ENCODE peak calls at places on chromosomes 1 and 21, in nine cellular contexts. B is stimulated activated CD4-positive, alpha-beta T cell treated with anti-CD3 and anti-CD28 coated beads, Interleukin-1b, Interleukin-23, amount 100 ng/mL, for 24 hours; Z is colonic mucosa; V is amygdala; I is AG04450; Q is hepatic stellate cell; R is ovary; Y is GM03348; S is naive B cell. K is an unnamed sample.

GRCh38 chr21:46114963-46115362 is 17.1 kb downstream of the COL6A2 start:
- DNase-seq in B (no peak), Z (no peak), V (no peak), I (no peak), Q (no peak), R (peak; percentile 39), Y (no peak), S (no peak), K (no peak)

GRCh38 chr1:6723621-6724428 is 22.2 kb upstream of the DNAJC11 start:
- DNase-seq in B (no peak), Z (no peak), V (no peak), I (no peak), Q (no peak), R (no peak), Y (no peak), S (no peak), K (no peak)

GRCh38 chr1:117674521-117675400 is 68.9 kb downstream of the TENT5C start:
- DNase-seq in B (no peak), Z (peak; percentile 69), V (no peak), I (no peak), Q (no peak), R (no peak), Y (peak; percentile 77), S (peak; percentile 65), K (no peak)

GRCh38 chr1:5640845-5641244 is 351.4 kb downstream of the NPHP4 start:
- DNase-seq in B (no peak), Z (no peak), V (no peak), I (no peak), Q (no peak), R (no peak), Y (no peak), S (no peak), K (no peak)

GRCh38 chr1:54671985-54672608 is 30.5 kb downstream of the MROH7 start:
- DNase-seq in B (peak; percentile 65), Z (peak; percentile 75), V (no peak), I (no peak), Q (peak; percentile 65), R (no peak), Y (peak; percentile 86), S (peak; percentile 12), K (peak; percentile 8)

GRCh38 chr21:15508554-15508953 is 221.2 kb upstream of the USP25 start:
- DNase-seq in B (no peak), Z (no peak), V (no peak), I (no peak), Q (no peak), R (no peak), Y (no peak), S (no peak), K (no peak)

GRCh38 chr1:212727386-212728181 is 27.9 kb upstream of the BATF3 start:
- DNase-seq in B (no peak), Z (no peak), V (no peak), I (no peak), Q (peak; percentile 10), R (no peak), Y (peak; percentile 44), S (no peak), K (peak; percentile 65)

GRCh38 chr1:24735619-24736375 is 9.4 kb upstream of the CLIC4 start:
- DNase-seq in B (no peak), Z (no peak), V (no peak), I (no peak), Q (no peak), R (peak; percentile 46), Y (peak; percentile 56), S (no peak), K (no peak)